ENCODE peak calls at places on chromosomes 13 and 19, in five cellular contexts. One of them, this sample, is unnamed.
A peak's percentile ranks its signal among the peaks of the same experiment; 100 is the strongest.

GRCh38 chr19:30236006-30236405 is 136.2 kb upstream of the ZNF536 start:
- DNase-seq in PC-3: no peak
- DNase-seq in fibroblast of pulmonary artery: no peak
- DNase-seq in left lung: no peak
- DNase-seq in A673: no peak
- DNase-seq in this sample: no peak

GRCh38 chr13:38530492-38530891 is 156.4 kb upstream of the FREM2 start:
- DNase-seq in PC-3: peak; percentile 33
- DNase-seq in fibroblast of pulmonary artery: peak; percentile 53
- DNase-seq in left lung: no peak
- DNase-seq in A673: peak; percentile 57
- DNase-seq in this sample: peak; percentile 25

GRCh38 chr13:37869756-37870488 is at the start of gene TRPC4:
- DNase-seq in PC-3: peak; percentile 54
- DNase-seq in fibroblast of pulmonary artery: peak; percentile 73
- DNase-seq in left lung: peak; percentile 60
- DNase-seq in A673: peak; percentile 96
- DNase-seq in this sample: peak; percentile 65

GRCh38 chr13:84574851-84575250 is 692.6 kb upstream of the SLITRK1 start:
- DNase-seq in PC-3: peak; percentile 36
- DNase-seq in fibroblast of pulmonary artery: peak; percentile 51
- DNase-seq in left lung: no peak
- DNase-seq in A673: peak; percentile 42
- DNase-seq in this sample: peak; percentile 33

GRCh38 chr13:45336025-45336800 is 4.8 kb downstream of the TPT1 start:
- DNase-seq in PC-3: no peak
- DNase-seq in fibroblast of pulmonary artery: peak; percentile 30
- DNase-seq in left lung: no peak
- DNase-seq in A673: no peak
- DNase-seq in this sample: no peak

GRCh38 chr19:21130097-21130775 is 11.6 kb upstream of the ZNF431 start:
- DNase-seq in PC-3: peak; percentile 33
- DNase-seq in fibroblast of pulmonary artery: no peak
- DNase-seq in left lung: no peak
- DNase-seq in A673: no peak
- DNase-seq in this sample: no peak

GRCh38 chr13:60590775-60591174 is 193.8 kb downstream of the TDRD3 start:
- DNase-seq in PC-3: no peak
- DNase-seq in fibroblast of pulmonary artery: no peak
- DNase-seq in left lung: no peak
- DNase-seq in A673: peak; percentile 64
- DNase-seq in this sample: peak; percentile 24

GRCh38 chr19:46766569-46767317 is 20.5 kb upstream of the STRN4 start:
- DNase-seq in PC-3: peak; percentile 50
- DNase-seq in fibroblast of pulmonary artery: no peak
- DNase-seq in left lung: peak; percentile 82
- DNase-seq in A673: peak; percentile 62
- DNase-seq in this sample: no peak

GRCh38 chr19:12641456-12641855 is 25.1 kb downstream of the MAN2B1 start:
- DNase-seq in PC-3: no peak
- DNase-seq in fibroblast of pulmonary artery: no peak
- DNase-seq in left lung: peak; percentile 13
- DNase-seq in A673: no peak
- DNase-seq in this sample: no peak

GRCh38 chr19:43634877-43635560 is 4.6 kb downstream of the CADM4 start:
- DNase-seq in PC-3: no peak
- DNase-seq in fibroblast of pulmonary artery: peak; percentile 24
- DNase-seq in left lung: peak; percentile 30
- DNase-seq in A673: no peak
- DNase-seq in this sample: peak; percentile 47

GRCh38 chr19:58553799-58554493 is 959 bp downstream of the CHMP2A start:
- DNase-seq in PC-3: no peak
- DNase-seq in fibroblast of pulmonary artery: no peak
- DNase-seq in left lung: no peak
- DNase-seq in A673: no peak
- DNase-seq in this sample: no peak

GRCh38 chr13:90445179-90445578 is 902.3 kb upstream of the MIR17HG start:
- DNase-seq in PC-3: peak; percentile 88
- DNase-seq in fibroblast of pulmonary artery: peak; percentile 95
- DNase-seq in left lung: no peak
- DNase-seq in A673: peak; percentile 68
- DNase-seq in this sample: peak; percentile 88

GRCh38 chr13:30708541-30708940 is 26.8 kb upstream of the ALOX5AP start:
- DNase-seq in PC-3: no peak
- DNase-seq in fibroblast of pulmonary artery: peak; percentile 85
- DNase-seq in left lung: no peak
- DNase-seq in A673: no peak
- DNase-seq in this sample: no peak

GRCh38 chr13:51999525-51999924 is 11.7 kb downstream of the ATP7B start:
- DNase-seq in PC-3: peak; percentile 38
- DNase-seq in fibroblast of pulmonary artery: no peak
- DNase-seq in left lung: no peak
- DNase-seq in A673: no peak
- DNase-seq in this sample: peak; percentile 31

GRCh38 chr13:52001120-52001731 is 10.0 kb downstream of the ATP7B start:
- DNase-seq in PC-3: peak; percentile 50
- DNase-seq in fibroblast of pulmonary artery: peak; percentile 66
- DNase-seq in left lung: no peak
- DNase-seq in A673: peak; percentile 63
- DNase-seq in this sample: peak; percentile 59

GRCh38 chr13:51996660-51997059 is 14.6 kb downstream of the ATP7B start:
- DNase-seq in PC-3: no peak
- DNase-seq in fibroblast of pulmonary artery: no peak
- DNase-seq in left lung: no peak
- DNase-seq in A673: no peak
- DNase-seq in this sample: no peak

GRCh38 chr13:51997641-51998330 is 13.5 kb downstream of the ATP7B start:
- DNase-seq in PC-3: no peak
- DNase-seq in fibroblast of pulmonary artery: no peak
- DNase-seq in left lung: no peak
- DNase-seq in A673: no peak
- DNase-seq in this sample: no peak

GRCh38 chr13:51998723-51999471 is 12.4 kb downstream of the ATP7B start:
- DNase-seq in PC-3: peak; percentile 22
- DNase-seq in fibroblast of pulmonary artery: no peak
- DNase-seq in left lung: no peak
- DNase-seq in A673: no peak
- DNase-seq in this sample: no peak
- H3K4me3 ChIP-seq in PC-3: peak overlapping the region; percentile 9
- H3K4me3 ChIP-seq in fibroblast of pulmonary artery: no peak overlapping the region
- H3K4me3 ChIP-seq in left lung: no peak overlapping the region
- H3K4me3 ChIP-seq in A673: no peak overlapping the region
- H3K4me3 ChIP-seq in this sample: no peak overlapping the region

DNA sequence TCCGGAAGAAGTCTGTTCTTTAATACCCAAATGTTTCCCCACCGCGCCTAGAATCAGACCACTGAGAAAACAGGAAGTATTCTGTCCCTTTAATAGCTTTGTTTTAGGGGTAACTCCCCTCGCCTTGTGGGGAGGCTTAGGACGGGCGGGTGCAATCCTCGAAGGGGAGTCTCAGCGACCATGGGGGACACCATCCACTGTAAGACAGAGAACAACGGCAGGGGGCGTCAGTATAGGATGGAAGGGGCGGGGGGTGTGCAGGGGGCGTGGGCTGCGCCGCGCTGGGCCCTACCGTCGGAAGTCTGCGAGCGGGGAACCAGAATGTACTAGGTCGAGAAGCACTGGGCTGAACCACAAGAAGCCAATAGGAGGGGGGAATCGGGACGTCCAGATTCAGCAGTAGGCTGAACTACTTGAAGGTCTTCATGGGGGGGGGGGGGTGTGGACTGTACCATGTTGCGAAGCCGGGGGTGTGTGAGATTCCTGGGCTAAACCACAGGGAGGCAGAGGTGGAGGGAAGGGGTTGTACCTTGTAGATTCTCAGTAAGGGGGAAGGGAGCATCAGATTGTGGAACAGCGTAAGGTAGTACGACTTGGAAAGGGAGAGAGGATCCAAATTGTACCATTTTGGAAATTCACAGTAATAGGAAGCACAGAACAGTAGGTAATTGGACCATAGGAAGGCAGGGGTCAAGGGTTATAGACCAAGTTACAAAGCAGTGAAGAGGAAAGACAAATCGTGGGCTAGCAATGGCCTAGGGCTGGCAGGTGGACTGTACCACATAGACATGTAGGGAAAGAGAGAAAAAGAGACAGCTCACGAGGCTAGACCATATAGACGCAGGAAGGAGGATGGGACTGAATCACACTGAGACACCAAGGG is 1.0 kb upstream of the DBP start:
- DNase-seq in PC-3: peak; percentile 85
- DNase-seq in fibroblast of pulmonary artery: peak; percentile 98
- DNase-seq in left lung: no peak
- DNase-seq in A673: peak; percentile 96
- DNase-seq in this sample: peak; percentile 91
- TF ChIP-seq CTCF in PC-3: no peak
- TF ChIP-seq CTCF in fibroblast of pulmonary artery: peak; percentile 3
- TF ChIP-seq CTCF in left lung: no peak
- TF ChIP-seq CTCF in A673: peak; percentile 47
- TF ChIP-seq CTCF in this sample: no peak

DNA sequence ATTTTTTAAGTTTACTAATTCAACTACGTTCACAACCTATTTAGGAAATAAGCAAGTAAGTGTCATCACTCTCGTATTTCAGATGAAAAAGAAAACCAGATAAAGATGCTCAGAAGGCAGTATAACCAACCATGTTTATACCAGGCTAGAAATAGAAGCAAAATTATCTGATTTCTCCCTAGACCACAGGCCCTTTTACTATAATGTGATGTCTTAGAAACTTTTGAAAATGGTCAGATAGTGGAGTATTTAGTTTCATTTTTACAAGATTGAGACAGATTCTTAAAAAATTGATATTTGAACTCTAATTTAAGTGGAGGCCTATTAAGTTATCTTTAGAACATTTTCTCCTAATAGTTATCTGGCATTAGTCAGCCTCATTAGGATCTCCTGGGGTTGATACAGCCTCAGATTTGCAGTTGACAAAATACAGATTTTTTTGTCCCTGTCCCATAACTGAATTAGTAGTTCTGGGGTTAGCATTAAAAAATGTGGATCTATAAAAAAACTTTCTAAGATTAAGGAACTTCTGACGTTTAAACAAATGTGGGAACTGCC is 818.7 kb upstream of the PCDH9 start:
- DNase-seq in PC-3: no peak
- DNase-seq in fibroblast of pulmonary artery: no peak
- DNase-seq in left lung: no peak
- DNase-seq in A673: no peak
- DNase-seq in this sample: no peak
- H3K4me3 ChIP-seq in PC-3: no peak overlapping the region
- H3K4me3 ChIP-seq in fibroblast of pulmonary artery: no peak overlapping the region
- H3K4me3 ChIP-seq in left lung: no peak overlapping the region
- H3K4me3 ChIP-seq in A673: no peak overlapping the region
- H3K4me3 ChIP-seq in this sample: no peak overlapping the region

GRCh38 chr13:34988330-34988791 is 46.3 kb downstream of the NBEA start:
- DNase-seq in PC-3: no peak
- DNase-seq in fibroblast of pulmonary artery: no peak
- DNase-seq in left lung: peak; percentile 53
- DNase-seq in A673: no peak
- DNase-seq in this sample: no peak

GRCh38 chr13:34990399-34991224 is 48.5 kb downstream of the NBEA start:
- DNase-seq in PC-3: no peak
- DNase-seq in fibroblast of pulmonary artery: no peak
- DNase-seq in left lung: no peak
- DNase-seq in A673: no peak
- DNase-seq in this sample: no peak

GRCh38 chr13:34993470-34993869 is 51.4 kb downstream of the NBEA start:
- DNase-seq in PC-3: peak; percentile 61
- DNase-seq in fibroblast of pulmonary artery: peak; percentile 8
- DNase-seq in left lung: no peak
- DNase-seq in A673: no peak
- DNase-seq in this sample: peak; percentile 19
- TF ChIP-seq CTCF in PC-3: peak; percentile 50
- TF ChIP-seq CTCF in fibroblast of pulmonary artery: no peak
- TF ChIP-seq CTCF in left lung: no peak
- TF ChIP-seq CTCF in A673: no peak
- TF ChIP-seq CTCF in this sample: no peak

DNA sequence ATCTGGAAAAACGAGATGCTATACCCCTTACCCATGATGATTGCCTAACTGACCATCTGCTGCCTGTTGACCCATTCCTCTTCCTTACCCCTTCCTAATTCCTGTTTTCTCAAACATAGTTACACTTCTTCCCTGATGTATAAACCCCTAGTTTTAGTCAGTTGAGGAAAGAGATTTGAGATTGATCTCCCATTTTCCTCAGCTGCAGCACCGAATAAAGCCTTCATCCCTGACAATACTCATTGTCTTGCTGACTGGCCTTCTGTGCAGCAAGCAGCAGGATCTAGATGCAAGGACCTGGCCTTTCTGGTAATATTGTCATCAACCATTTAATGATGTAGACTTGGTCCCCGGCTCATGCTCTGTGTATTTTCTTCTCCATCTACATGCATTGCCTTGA is 999 bp upstream of the ZNF264 start:
- DNase-seq in PC-3: no peak
- DNase-seq in fibroblast of pulmonary artery: no peak
- DNase-seq in left lung: no peak
- DNase-seq in A673: no peak
- DNase-seq in this sample: no peak
- H3K4me3 ChIP-seq in PC-3: no peak overlapping the region
- H3K4me3 ChIP-seq in fibroblast of pulmonary artery: no peak overlapping the region
- H3K4me3 ChIP-seq in left lung: no peak overlapping the region
- H3K4me3 ChIP-seq in A673: no peak overlapping the region
- H3K4me3 ChIP-seq in this sample: no peak overlapping the region

GRCh38 chr13:96011291-96011875 is 41.8 kb downstream of the UGGT2 start:
- DNase-seq in PC-3: no peak
- DNase-seq in fibroblast of pulmonary artery: no peak
- DNase-seq in left lung: no peak
- DNase-seq in A673: no peak
- DNase-seq in this sample: peak; percentile 80
- TF ChIP-seq CTCF in PC-3: no peak
- TF ChIP-seq CTCF in fibroblast of pulmonary artery: no peak
- TF ChIP-seq CTCF in left lung: no peak
- TF ChIP-seq CTCF in A673: no peak
- TF ChIP-seq CTCF in this sample: no peak

DNA sequence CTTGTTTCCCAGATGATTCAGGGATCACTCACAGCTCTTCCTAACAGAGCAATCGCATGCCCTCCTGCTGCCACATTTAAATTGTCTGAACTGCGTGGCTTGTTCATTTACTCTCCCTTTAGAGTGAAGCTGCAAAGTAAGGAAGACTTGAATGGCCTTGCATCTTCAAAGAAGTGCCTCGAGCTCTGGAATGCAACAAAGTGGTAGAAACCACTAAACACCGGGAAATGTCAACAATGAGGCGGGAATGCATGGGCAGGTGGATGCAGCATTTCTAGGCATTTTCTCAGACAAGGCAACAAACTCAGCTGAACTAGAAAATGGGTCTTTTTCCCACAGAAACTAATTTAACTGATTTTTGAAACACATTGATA is 10.3 kb upstream of the DACH1 start:
- DNase-seq in PC-3: no peak
- DNase-seq in fibroblast of pulmonary artery: no peak
- DNase-seq in left lung: no peak
- DNase-seq in A673: no peak
- DNase-seq in this sample: no peak
- H3K4me3 ChIP-seq in PC-3: no peak overlapping the region
- H3K4me3 ChIP-seq in fibroblast of pulmonary artery: no peak overlapping the region
- H3K4me3 ChIP-seq in left lung: no peak overlapping the region
- H3K4me3 ChIP-seq in A673: no peak overlapping the region
- H3K4me3 ChIP-seq in this sample: no peak overlapping the region

GRCh38 chr19:959935-960502 is 24.1 kb upstream of the WDR18 start:
- DNase-seq in PC-3: no peak
- DNase-seq in fibroblast of pulmonary artery: no peak
- DNase-seq in left lung: peak; percentile 48
- DNase-seq in A673: no peak
- DNase-seq in this sample: no peak
- TF ChIP-seq CTCF in PC-3: no peak
- TF ChIP-seq CTCF in fibroblast of pulmonary artery: no peak
- TF ChIP-seq CTCF in left lung: no peak
- TF ChIP-seq CTCF in A673: no peak
- TF ChIP-seq CTCF in this sample: no peak

This sample was measured in fibroblast of mammary gland.